ENCODE peak calls at places on chromosomes 7 and 10, in four cellular contexts. One of them, this sample, is unnamed.

GRCh38 chr10:120854388-120854787 is 3.2 kb downstream of the WDR11 start:
- DNase-seq in naive thymus-derived CD8-positive, alpha-beta T cell: no peak
- DNase-seq in IMR-90: no peak
- DNase-seq in SJCRH30: no peak
- DNase-seq in this sample: no peak

GRCh38 chr7:45596665-45597095 is 22.5 kb downstream of the ADCY1 start:
- DNase-seq in SJCRH30: no peak
- DNase-seq in naive thymus-derived CD8-positive, alpha-beta T cell: no peak
- DNase-seq in IMR-90: no peak
- DNase-seq in this sample: peak

GRCh38 chr10:98339790-98340189 is 71.8 kb upstream of the LOXL4 start:
- DNase-seq in IMR-90: no peak
- DNase-seq in SJCRH30: no peak
- DNase-seq in naive thymus-derived CD8-positive, alpha-beta T cell: no peak
- DNase-seq in this sample: no peak

GRCh38 chr7:1710936-1711335 is 40.9 kb downstream of the ELFN1 start:
- DNase-seq in IMR-90: no peak
- DNase-seq in SJCRH30: no peak
- DNase-seq in naive thymus-derived CD8-positive, alpha-beta T cell: no peak
- DNase-seq in this sample: no peak

GRCh38 chr7:2807846-2808772 is 36.0 kb downstream of the GNA12 start:
- DNase-seq in naive thymus-derived CD8-positive, alpha-beta T cell: no peak
- DNase-seq in SJCRH30: no peak
- DNase-seq in IMR-90: peak
- DNase-seq in this sample: no peak

GRCh38 chr7:12518920-12519681 is 51.4 kb upstream of the SCIN start:
- DNase-seq in SJCRH30: peak
- DNase-seq in naive thymus-derived CD8-positive, alpha-beta T cell: no peak
- DNase-seq in IMR-90: no peak
- DNase-seq in this sample: peak

GRCh38 chr10:1149793-1150637 is 93.8 kb downstream of the WDR37 start:
- DNase-seq in SJCRH30: no peak
- DNase-seq in naive thymus-derived CD8-positive, alpha-beta T cell: no peak
- DNase-seq in IMR-90: peak
- DNase-seq in this sample: no peak

GRCh38 chr10:48579251-48579960 is 25.5 kb downstream of the ARHGAP22 start:
- DNase-seq in SJCRH30: peak
- DNase-seq in IMR-90: peak
- DNase-seq in naive thymus-derived CD8-positive, alpha-beta T cell: no peak
- DNase-seq in this sample: no peak

GRCh38 chr10:88227342-88228018 is 355.6 kb downstream of the RNLS start:
- DNase-seq in IMR-90: peak
- DNase-seq in SJCRH30: no peak
- DNase-seq in naive thymus-derived CD8-positive, alpha-beta T cell: no peak
- DNase-seq in this sample: no peak

GRCh38 chr7:123748171-123748733 is 551 bp downstream of the WASL start:
- DNase-seq in IMR-90: peak
- DNase-seq in naive thymus-derived CD8-positive, alpha-beta T cell: peak
- DNase-seq in SJCRH30: peak
- DNase-seq in this sample: peak

GRCh38 chr10:97004591-97004990 is 172.5 kb downstream of the LCOR start:
- DNase-seq in naive thymus-derived CD8-positive, alpha-beta T cell: no peak
- DNase-seq in SJCRH30: no peak
- DNase-seq in IMR-90: no peak
- DNase-seq in this sample: no peak

GRCh38 chr10:69409968-69410367 is 6.8 kb downstream of the TACR2 start:
- DNase-seq in naive thymus-derived CD8-positive, alpha-beta T cell: peak
- DNase-seq in IMR-90: no peak
- DNase-seq in SJCRH30: no peak
- DNase-seq in this sample: peak

GRCh38 chr7:118057404-118057803 is 126.6 kb upstream of the LSM8 start:
- DNase-seq in IMR-90: no peak
- DNase-seq in naive thymus-derived CD8-positive, alpha-beta T cell: no peak
- DNase-seq in SJCRH30: no peak
- DNase-seq in this sample: no peak

GRCh38 chr10:61836233-61836887 is 65.1 kb upstream of the ARID5B start:
- DNase-seq in SJCRH30: no peak
- DNase-seq in IMR-90: no peak
- DNase-seq in naive thymus-derived CD8-positive, alpha-beta T cell: no peak
- DNase-seq in this sample: no peak

GRCh38 chr10:96835826-96836365 is 3.8 kb downstream of the LCOR start:
- DNase-seq in naive thymus-derived CD8-positive, alpha-beta T cell: no peak
- DNase-seq in SJCRH30: no peak
- DNase-seq in IMR-90: peak
- DNase-seq in this sample: no peak

GRCh38 chr10:63977329-63977923 is 456.2 kb downstream of the REEP3 start:
- DNase-seq in naive thymus-derived CD8-positive, alpha-beta T cell: no peak
- DNase-seq in SJCRH30: peak
- DNase-seq in IMR-90: peak
- DNase-seq in this sample: peak

GRCh38 chr7:106053109-106053508 is 59.0 kb downstream of the SYPL1 start:
- DNase-seq in SJCRH30: peak
- DNase-seq in IMR-90: no peak
- DNase-seq in naive thymus-derived CD8-positive, alpha-beta T cell: no peak
- DNase-seq in this sample: no peak

GRCh38 chr10:14535497-14536199 is 204.9 kb upstream of the FRMD4A start:
- DNase-seq in naive thymus-derived CD8-positive, alpha-beta T cell: no peak
- DNase-seq in IMR-90: no peak
- DNase-seq in SJCRH30: no peak
- DNase-seq in this sample: no peak

GRCh38 chr10:1604246-1604645 is 133.1 kb downstream of the ADARB2 start:
- DNase-seq in IMR-90: no peak
- DNase-seq in naive thymus-derived CD8-positive, alpha-beta T cell: no peak
- DNase-seq in SJCRH30: no peak
- DNase-seq in this sample: no peak

GRCh38 chr10:52463831-52464230 is 149.8 kb downstream of the DKK1 start:
- DNase-seq in IMR-90: no peak
- DNase-seq in naive thymus-derived CD8-positive, alpha-beta T cell: no peak
- DNase-seq in SJCRH30: no peak
- DNase-seq in this sample: no peak

GRCh38 chr10:76337641-76338040 is 906.2 kb downstream of the LRMDA start:
- DNase-seq in naive thymus-derived CD8-positive, alpha-beta T cell: no peak
- DNase-seq in IMR-90: peak
- DNase-seq in SJCRH30: no peak
- DNase-seq in this sample: no peak

GRCh38 chr10:99325261-99325660 is 3.9 kb upstream of the CNNM1 start:
- DNase-seq in naive thymus-derived CD8-positive, alpha-beta T cell: no peak
- DNase-seq in IMR-90: no peak
- DNase-seq in SJCRH30: no peak
- DNase-seq in this sample: no peak

GRCh38 chr7:114835303-114835702 is 86.6 kb upstream of the MDFIC start:
- DNase-seq in IMR-90: no peak
- DNase-seq in naive thymus-derived CD8-positive, alpha-beta T cell: no peak
- DNase-seq in SJCRH30: no peak
- DNase-seq in this sample: peak

GRCh38 chr10:4154317-4154716 is 369.3 kb upstream of the KLF6 start:
- DNase-seq in SJCRH30: no peak
- DNase-seq in naive thymus-derived CD8-positive, alpha-beta T cell: no peak
- DNase-seq in IMR-90: no peak
- DNase-seq in this sample: no peak

GRCh38 chr10:112904000-112904399 is 46.0 kb upstream of the TCF7L2 start:
- DNase-seq in IMR-90: peak
- DNase-seq in SJCRH30: no peak
- DNase-seq in naive thymus-derived CD8-positive, alpha-beta T cell: no peak
- DNase-seq in this sample: no peak

GRCh38 chr10:62020362-62020730 is 118.8 kb downstream of the ARID5B start:
- DNase-seq in SJCRH30: no peak
- DNase-seq in naive thymus-derived CD8-positive, alpha-beta T cell: no peak
- DNase-seq in IMR-90: no peak
- DNase-seq in this sample: no peak

GRCh38 chr10:101467286-101467770 is 113.4 kb downstream of the BTRC start:
- DNase-seq in naive thymus-derived CD8-positive, alpha-beta T cell: peak
- DNase-seq in IMR-90: peak
- DNase-seq in SJCRH30: peak
- DNase-seq in this sample: peak

GRCh38 chr10:132062181-132062515 is 3.6 kb upstream of the JAKMIP3 start:
- DNase-seq in IMR-90: no peak
- DNase-seq in naive thymus-derived CD8-positive, alpha-beta T cell: no peak
- DNase-seq in SJCRH30: no peak
- DNase-seq in this sample: no peak

GRCh38 chr7:2978403-2978802 is 65.3 kb downstream of the CARD11 start:
- DNase-seq in IMR-90: no peak
- DNase-seq in SJCRH30: no peak
- DNase-seq in naive thymus-derived CD8-positive, alpha-beta T cell: peak
- DNase-seq in this sample: peak

GRCh38 chr7:131238260-131238940 is 89.3 kb upstream of the MKLN1 start:
- DNase-seq in naive thymus-derived CD8-positive, alpha-beta T cell: no peak
- DNase-seq in IMR-90: peak
- DNase-seq in SJCRH30: no peak
- DNase-seq in this sample: no peak

GRCh38 chr10:34256216-34256615 is 558.9 kb downstream of the PARD3 start:
- DNase-seq in naive thymus-derived CD8-positive, alpha-beta T cell: no peak
- DNase-seq in IMR-90: no peak
- DNase-seq in SJCRH30: no peak
- DNase-seq in this sample: no peak

GRCh38 chr7:149495785-149496641 is 1.6 kb downstream of the ZNF746 start:
- DNase-seq in IMR-90: peak
- DNase-seq in naive thymus-derived CD8-positive, alpha-beta T cell: no peak
- DNase-seq in SJCRH30: peak
- DNase-seq in this sample: no peak

GRCh38 chr7:114026486-114027089 is 107.8 kb upstream of the PPP1R3A start:
- DNase-seq in IMR-90: peak
- DNase-seq in naive thymus-derived CD8-positive, alpha-beta T cell: peak
- DNase-seq in SJCRH30: peak
- DNase-seq in this sample: peak

GRCh38 chr7:20602306-20602705 is 13.2 kb upstream of the ABCB5 start:
- DNase-seq in IMR-90: no peak
- DNase-seq in SJCRH30: no peak
- DNase-seq in naive thymus-derived CD8-positive, alpha-beta T cell: no peak
- DNase-seq in this sample: no peak

GRCh38 chr7:116630932-116631449 is 41.0 kb upstream of the MET start:
- DNase-seq in IMR-90: peak
- DNase-seq in naive thymus-derived CD8-positive, alpha-beta T cell: no peak
- DNase-seq in SJCRH30: peak
- DNase-seq in this sample: no peak

GRCh38 chr7:98163269-98163668 is 48.0 kb upstream of the BHLHA15 start:
- DNase-seq in IMR-90: no peak
- DNase-seq in naive thymus-derived CD8-positive, alpha-beta T cell: no peak
- DNase-seq in SJCRH30: no peak
- DNase-seq in this sample: no peak

GRCh38 chr10:61064356-61064755 is 120.4 kb upstream of the RHOBTB1 start:
- DNase-seq in IMR-90: no peak
- DNase-seq in naive thymus-derived CD8-positive, alpha-beta T cell: no peak
- DNase-seq in SJCRH30: no peak
- DNase-seq in this sample: no peak

GRCh38 chr7:108268200-108268820 is 138.1 kb upstream of the LAMB4 start:
- DNase-seq in naive thymus-derived CD8-positive, alpha-beta T cell: no peak
- DNase-seq in IMR-90: peak
- DNase-seq in SJCRH30: no peak
- DNase-seq in this sample: no peak

This sample was measured in GM20000.